ENCODE peak calls at places on chromosomes 4 and X, in nine cellular contexts. D is gastrocnemius medialis, K is lower leg skin, W is upper lobe of left lung, S is A549, J is breast epithelium, B is heart left ventricle, R is tibial nerve, X is IMR-90. N is an unnamed sample.

GRCh38 chr4:129561886-129562285 is 465.9 kb downstream of the C4orf33 start:
- DNase-seq in R (no peak), J (no peak), S (no peak), W (no peak), D (no peak), B (no peak), X (no peak), K (no peak), N (no peak)

GRCh38 chr4:16704488-16704887 is 194.0 kb downstream of the LDB2 start:
- DNase-seq in K (no peak), X (no peak), W (no peak), S (no peak), R (no peak), J (no peak), B (no peak), D (no peak), N (no peak)

GRCh38 chr4:23921993-23922392 is 32.1 kb upstream of the PPARGC1A start:
- DNase-seq in S (no peak), K (no peak), B (no peak), R (no peak), J (no peak), D (no peak), X (no peak), W (no peak), N (no peak)

GRCh38 chrX:66163849-66164401 is at the start of gene HEPH:
- DNase-seq in D (no peak), B (no peak), W (no peak), R (no peak), X (peak; percentile 34), K (no peak), S (no peak), J (no peak), N (no peak)

GRCh38 chrX:13197961-13198761 is 121.7 kb downstream of the ATXN3L start:
- DNase-seq in D (no peak), K (no peak), S (no peak), J (no peak), B (no peak), X (no peak), R (no peak), W (no peak), N (peak; percentile 18)

GRCh38 chr4:41882622-41883347 is 52.4 kb upstream of the TMEM33 start:
- DNase-seq in J (peak; percentile 54), X (peak; percentile 23), W (peak; percentile 93), R (no peak), K (no peak), S (peak; percentile 21), B (no peak), D (no peak), N (peak; percentile 54)

GRCh38 chrX:32842053-32842452 is 369.3 kb downstream of the DMD start:
- DNase-seq in B (no peak), X (no peak), K (no peak), S (no peak), R (no peak), D (no peak), W (no peak), J (no peak), N (no peak)

GRCh38 chr4:7358100-7358735 is 76.5 kb downstream of the PSAPL1 start:
- DNase-seq in K (no peak), B (peak; percentile 68), D (peak; percentile 71), X (peak; percentile 93), S (peak; percentile 73), J (no peak), R (no peak), W (no peak), N (no peak)

GRCh38 chr4:183906736-183907651 is 1.9 kb downstream of the STOX2 start:
- DNase-seq in S (no peak), R (no peak), J (no peak), X (no peak), K (no peak), W (peak; percentile 80), B (peak; percentile 19), D (no peak), N (no peak)

GRCh38 chr4:188955066-188955465 is 815.8 kb downstream of the TRIML1 start:
- DNase-seq in K (no peak), S (no peak), B (no peak), X (no peak), J (no peak), W (no peak), R (no peak), D (no peak), N (no peak)

GRCh38 chrX:17170973-17171372 is 204.0 kb upstream of the NHS start:
- DNase-seq in J (peak; percentile 52), B (no peak), D (no peak), X (no peak), K (no peak), R (no peak), W (no peak), S (no peak), N (no peak)

GRCh38 chrX:111133389-111133788 is 37.4 kb downstream of the PAK3 start:
- DNase-seq in B (no peak), R (no peak), S (no peak), W (no peak), X (peak; percentile 16), D (no peak), J (no peak), K (no peak), N (no peak)

DNA sequence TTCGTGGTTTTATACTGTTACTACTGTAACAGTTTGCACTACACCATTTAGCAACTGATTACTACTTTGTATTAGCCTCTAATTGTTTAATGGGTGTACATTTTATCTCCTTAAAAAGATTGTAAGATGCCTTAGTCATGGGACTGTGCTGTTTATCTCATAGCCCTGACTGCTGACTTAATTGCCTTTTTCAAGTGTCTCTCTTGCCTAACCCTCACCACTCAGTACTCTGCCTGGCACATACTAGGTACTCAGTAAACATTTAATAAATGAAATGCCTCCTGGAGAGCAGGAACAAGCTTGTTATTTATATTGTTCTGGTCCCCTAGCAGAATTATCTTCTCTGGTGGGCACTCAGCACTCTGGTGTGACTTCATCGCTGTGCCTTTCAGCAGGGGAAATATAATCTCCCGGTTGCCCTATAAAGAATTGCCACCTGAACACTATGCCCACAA is 1.7 kb upstream of the STIM2 start:
- DNase-seq in R (no peak), K (no peak), S (no peak), J (no peak), D (no peak), B (no peak), X (peak; percentile 34), W (no peak), N (no peak)
- TF ChIP-seq POLR2A in R (no peak), K (no peak), S (no peak), J (no peak), D (no peak), B (no peak), X (no peak), W (no peak), N (no peak)

GRCh38 chr4:173529505-173530325 is at the start of gene HAND2:
- DNase-seq in S (peak; percentile 52), B (peak; percentile 87), X (peak; percentile 59), W (peak; percentile 76), J (no peak), K (no peak), D (peak; percentile 46), R (no peak), N (no peak)
- TF ChIP-seq POLR2A in S (no peak), B (peak; percentile 87), X (no peak), W (no peak), J (no peak), K (no peak), D (peak; percentile 63), R (no peak), N (peak; percentile 70)

GRCh38 chr4:185344743-185345538 is 50.8 kb downstream of the LRP2BP start:
- DNase-seq in B (no peak), X (no peak), D (no peak), W (no peak), S (no peak), J (no peak), R (no peak), K (no peak), N (no peak)
- TF ChIP-seq POLR2A in B (no peak), X (no peak), D (no peak), W (no peak), S (no peak), J (no peak), R (no peak), K (no peak), N (no peak)

GRCh38 chr4:95158045-95158444 is 390.7 kb downstream of the UNC5C start:
- DNase-seq in S (no peak), J (no peak), B (no peak), K (no peak), R (no peak), X (no peak), W (no peak), D (no peak), N (no peak)
- TF ChIP-seq POLR2A in S (no peak), J (no peak), B (no peak), K (no peak), R (no peak), X (no peak), W (no peak), D (no peak), N (no peak)